ENCODE peak calls at places on chromosomes 3 and 15, in eight cellular contexts. G is right lobe of liver, R is SJSA1, P is heart left ventricle, W is GM23248, N is neural progenitor cell, Z is fibroblast of lung, X is A549. T is an unnamed sample.

GRCh38 chr15:53072077-53072476 is 281.9 kb upstream of the ONECUT1 start:
- DNase-seq in P (no peak), R (peak), G (peak), N (peak), Z (peak), W (peak), X (peak), T (peak)

GRCh38 chr3:158727499-158728377 is 4.5 kb downstream of the RARRES1 start:
- DNase-seq in N (peak), P (peak), G (no peak), X (peak), W (peak), R (peak), Z (peak), T (no peak)

GRCh38 chr15:35827949-35828348 is 282.0 kb upstream of the DPH6 start:
- DNase-seq in Z (no peak), X (no peak), W (no peak), P (no peak), G (no peak), R (no peak), N (no peak), T (no peak)

GRCh38 chr15:20644026-20644425 is 102.4 kb upstream of the GOLGA6L6 start:
- DNase-seq in W (no peak), R (no peak), G (no peak), Z (no peak), N (no peak), X (no peak), P (no peak), T (no peak)

GRCh38 chr3:125684199-125684598 is 88.9 kb upstream of the OSBPL11 start:
- DNase-seq in G (no peak), R (no peak), W (peak), P (no peak), X (peak), Z (peak), N (peak), T (no peak)

GRCh38 chr3:18098960-18099587 is 326.1 kb downstream of the SATB1 start:
- DNase-seq in W (peak), X (peak), R (peak), G (no peak), N (no peak), P (no peak), Z (peak), T (peak)

GRCh38 chr15:38474155-38474757 is 20.3 kb downstream of the FAM98B start:
- DNase-seq in N (peak), R (no peak), P (no peak), G (no peak), W (peak), Z (peak), X (peak), T (peak)

GRCh38 chr15:79644091-79644490 is 212.0 kb downstream of the MINAR1 start:
- DNase-seq in G (no peak), N (no peak), P (no peak), W (peak), X (peak), Z (peak), R (peak), T (no peak)

GRCh38 chr3:42428830-42429229 is 18.4 kb upstream of the LYZL4 start:
- DNase-seq in N (no peak), Z (no peak), P (no peak), X (no peak), W (no peak), R (no peak), G (no peak), T (no peak)

GRCh38 chr15:69126054-69126469 is 34.4 kb upstream of the GLCE start:
- DNase-seq in N (no peak), G (peak), X (peak), P (no peak), R (no peak), W (peak), Z (peak), T (no peak)

GRCh38 chr3:65412591-65412990 is 626.1 kb downstream of the MAGI1 start:
- DNase-seq in G (peak), R (no peak), Z (no peak), W (no peak), X (no peak), P (peak), N (peak), T (peak)

GRCh38 chr3:127815001-127815400 is 7.3 kb downstream of the MGLL start:
- DNase-seq in W (no peak), Z (peak), N (no peak), G (peak), P (no peak), R (no peak), X (no peak), T (no peak)
- H3K27ac ChIP-seq in W (no peak), Z (no peak), N (no peak), G (no peak), P (peak), R (no peak), X (no peak), T (no peak)

GRCh38 chr15:39555885-39556284 is 25.0 kb upstream of the THBS1 start:
- DNase-seq in N (no peak), W (no peak), P (no peak), G (no peak), Z (peak), R (no peak), X (no peak), T (no peak)
- H3K27ac ChIP-seq in N (no peak), W (no peak), P (no peak), G (no peak), Z (no peak), R (no peak), X (no peak), T (peak)

GRCh38 chr15:74429784-74430141 is 4.0 kb downstream of the SEMA7A start:
- DNase-seq in W (no peak), N (no peak), Z (no peak), P (no peak), G (no peak), X (no peak), R (no peak), T (no peak)
- H3K27ac ChIP-seq in W (peak), N (no peak), Z (no peak), P (no peak), G (no peak), X (no peak), R (no peak), T (peak)

GRCh38 chr3:94305835-94306685 is 243.2 kb downstream of the NSUN3 start:
- DNase-seq in W (no peak), P (no peak), Z (no peak), N (peak), G (no peak), R (no peak), X (no peak), T (no peak)
- H3K27ac ChIP-seq in W (no peak), P (no peak), Z (no peak), N (no peak), G (no peak), R (no peak), X (no peak), T (no peak)

GRCh38 chr15:37107071-37107753 is 6.9 kb upstream of the MEIS2 start:
- DNase-seq in Z (no peak), X (no peak), N (no peak), W (no peak), R (no peak), G (no peak), P (no peak), T (no peak)
- H3K27ac ChIP-seq in Z (no peak), X (no peak), N (no peak), W (no peak), R (no peak), G (no peak), P (peak), T (no peak)

GRCh38 chr3:197856199-197856816 is 65.3 kb downstream of the LRCH3 start:
- DNase-seq in P (no peak), W (no peak), R (no peak), N (no peak), G (no peak), X (no peak), Z (no peak), T (no peak)
- H3K27ac ChIP-seq in P (no peak), W (no peak), R (peak), N (no peak), G (no peak), X (peak), Z (no peak), T (peak)

GRCh38 chr3:197476126-197476525 is 79.6 kb downstream of the BDH1 start:
- DNase-seq in G (no peak), P (no peak), Z (no peak), X (no peak), W (no peak), N (no peak), R (no peak), T (no peak)

GRCh38 chr3:197468866-197469382 is 86.8 kb downstream of the BDH1 start:
- DNase-seq in Z (peak), G (peak), R (no peak), X (peak), N (no peak), P (no peak), W (peak), T (no peak)

GRCh38 chr3:197475514-197475913 is 80.3 kb downstream of the BDH1 start:
- DNase-seq in Z (no peak), N (no peak), W (no peak), G (no peak), R (no peak), P (no peak), X (no peak), T (no peak)

GRCh38 chr3:197471221-197472010 is 84.4 kb downstream of the BDH1 start:
- DNase-seq in R (no peak), X (no peak), Z (no peak), W (no peak), P (no peak), G (no peak), N (no peak), T (no peak)

GRCh38 chr3:197472151-197472550 is 83.6 kb downstream of the BDH1 start:
- DNase-seq in N (no peak), W (no peak), X (no peak), P (no peak), Z (no peak), G (peak), R (no peak), T (no peak)
- H3K27ac ChIP-seq in N (no peak), W (no peak), X (peak), P (no peak), Z (no peak), G (peak), R (no peak), T (no peak)